ENCODE peak calls at places on chromosomes 7 and 10, in five cellular contexts. N, E, W, G and I are unnamed samples.

GRCh38 chr7:46603780-46604725 is 683.0 kb upstream of the IGFBP3 start:
- DNase-seq in E (no peak), G (no peak), N (peak), W (peak), I (no peak)

GRCh38 chr7:5695037-5695708 is 86.3 kb downstream of the RNF216 start:
- DNase-seq in E (no peak), W (peak), G (peak), N (peak), I (peak)

GRCh38 chr7:152073352-152073751 is 47.9 kb downstream of the GALNT11 start:
- DNase-seq in E (no peak), W (no peak), G (no peak), N (no peak), I (no peak)

GRCh38 chr7:48454750-48455192 is 283.5 kb downstream of the ABCA13 start:
- DNase-seq in W (no peak), N (no peak), G (no peak), E (no peak), I (no peak)

GRCh38 chr7:155762639-155763038 is 49.6 kb downstream of the SHH start:
- DNase-seq in E (no peak), W (no peak), N (no peak), G (no peak), I (no peak)

GRCh38 chr10:125094111-125094705 is 66.2 kb downstream of the CTBP2 start:
- DNase-seq in G (no peak), E (no peak), W (no peak), N (no peak), I (no peak)

GRCh38 chr10:124152139-124152780 is 58.9 kb upstream of the CHST15 start:
- DNase-seq in N (peak), W (peak), E (no peak), G (peak), I (no peak)

GRCh38 chr10:88851706-88852105 is at the start of gene ANKRD22:
- DNase-seq in W (peak), G (peak), E (no peak), N (peak), I (no peak)

GRCh38 chr7:116210345-116211005 is at the start of gene TES:
- DNase-seq in N (peak), G (peak), W (peak), E (peak), I (peak)

GRCh38 chr10:11866199-11866925 is 43.2 kb downstream of the PROSER2 start:
- DNase-seq in N (no peak), W (no peak), E (no peak), G (no peak), I (no peak)

GRCh38 chr7:121475806-121476205 is 79.7 kb upstream of the FAM3C start:
- DNase-seq in W (peak), N (peak), G (no peak), E (no peak), I (no peak)

GRCh38 chr7:150340024-150340749 is 1.2 kb downstream of the RARRES2 start:
- DNase-seq in G (no peak), W (peak), N (peak), E (no peak), I (no peak)

GRCh38 chr10:124935946-124936345 is 6.0 kb upstream of the ZRANB1 start:
- DNase-seq in G (peak), E (no peak), N (peak), W (no peak), I (no peak)

GRCh38 chr10:75430000-75430763 is 1.2 kb upstream of the LRMDA start:
- DNase-seq in G (peak), N (no peak), E (no peak), W (peak), I (no peak)

GRCh38 chr10:4127518-4128315 is 342.7 kb upstream of the KLF6 start:
- DNase-seq in N (no peak), G (no peak), W (peak), E (no peak), I (peak)

GRCh38 chr7:108368466-108368865 is 87.8 kb downstream of the NRCAM start:
- DNase-seq in E (no peak), G (no peak), W (no peak), N (no peak), I (no peak)

GRCh38 chr7:27248911-27249723 is 6.5 kb downstream of the EVX1 start:
- DNase-seq in G (peak), E (no peak), W (no peak), N (peak), I (no peak)

GRCh38 chr7:6656413-6656812 is 19.3 kb downstream of the ZNF316 start:
- DNase-seq in E (no peak), G (no peak), W (no peak), N (no peak), I (no peak)

GRCh38 chr10:59225211-59225610 is 48.8 kb downstream of the PHYHIPL start:
- DNase-seq in W (no peak), E (no peak), G (no peak), N (no peak), I (no peak)

GRCh38 chr7:140289804-140290203 is 108.5 kb downstream of the SLC37A3 start:
- DNase-seq in N (no peak), E (no peak), G (no peak), W (no peak), I (no peak)

GRCh38 chr10:85402541-85402940 is 964.1 kb downstream of the GRID1 start:
- DNase-seq in N (no peak), G (no peak), W (no peak), E (no peak), I (no peak)

GRCh38 chr10:85408388-85408787 is 958.2 kb downstream of the GRID1 start:
- DNase-seq in G (no peak), N (no peak), E (no peak), W (no peak), I (no peak)

GRCh38 chr10:85400981-85401695 is 965.5 kb downstream of the GRID1 start:
- DNase-seq in G (peak), N (no peak), W (no peak), E (no peak), I (no peak)

GRCh38 chr10:85407093-85407492 is 959.5 kb downstream of the GRID1 start:
- DNase-seq in N (no peak), W (no peak), G (no peak), E (no peak), I (no peak)
- H3K4me3 ChIP-seq in N (no peak), W (no peak), G (no peak), E (no peak), I (no peak)

GRCh38 chr7:128931186-128931798 is 6.4 kb upstream of the IRF5 start:
- DNase-seq in E (no peak), W (no peak), N (no peak), G (no peak), I (no peak)

GRCh38 chr7:128931965-128932861 is 5.5 kb upstream of the IRF5 start:
- DNase-seq in N (no peak), E (no peak), G (no peak), W (no peak), I (no peak)

GRCh38 chr7:128929201-128929808 is 8.4 kb upstream of the IRF5 start:
- DNase-seq in G (no peak), W (no peak), N (no peak), E (no peak), I (no peak)

GRCh38 chr7:128924706-128925588 is 12.8 kb upstream of the IRF5 start:
- DNase-seq in E (no peak), G (no peak), N (no peak), W (no peak), I (no peak)

GRCh38 chr7:128928159-128928558 is 9.6 kb upstream of the IRF5 start:
- DNase-seq in N (no peak), W (no peak), E (no peak), G (no peak), I (no peak)
- TF ChIP-seq CTCF in N (no peak), W (no peak), E (no peak), G (no peak), I (no peak)

DNA sequence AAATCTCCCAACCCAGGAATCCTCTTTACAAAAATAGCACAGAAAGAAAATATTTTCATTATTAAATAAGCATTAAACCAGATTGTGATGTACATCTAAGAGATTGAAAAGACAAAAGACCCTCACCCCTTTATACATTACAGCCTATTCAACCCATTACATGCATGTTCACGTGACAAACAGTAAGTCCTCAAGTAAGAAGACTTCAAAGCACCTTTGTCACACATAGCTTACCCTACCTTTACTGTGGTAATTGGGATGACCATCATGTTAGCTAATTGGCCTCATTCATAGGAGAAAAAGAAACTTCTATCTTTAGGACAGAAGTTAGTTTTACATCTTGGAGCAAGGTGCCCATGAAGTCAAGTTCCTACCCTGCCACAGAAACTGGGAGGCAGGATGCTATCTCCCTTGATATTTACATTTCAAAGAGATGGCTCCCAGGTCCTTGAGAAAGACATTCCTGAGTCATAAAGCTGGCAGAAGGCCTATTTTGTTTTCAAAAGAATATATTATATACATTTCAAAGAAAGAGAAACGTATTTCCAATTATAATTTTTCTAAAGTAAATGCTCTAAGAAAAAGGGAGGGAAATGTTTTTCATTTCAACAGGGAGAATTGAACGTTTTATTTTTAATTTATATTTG is 48.1 kb downstream of the GNAI1 start:
- DNase-seq in W (no peak), G (peak), E (no peak), N (no peak), I (no peak)
- H3K4me3 ChIP-seq in W (no peak), G (no peak), E (no peak), N (no peak), I (no peak)

GRCh38 chr7:2864999-2865670 is 21.0 kb upstream of the GNA12 start:
- DNase-seq in G (peak), W (peak), E (peak), N (peak), I (peak)
- TF ChIP-seq CTCF in G (peak), W (peak), E (peak), N (peak), I (peak)

GRCh38 chr10:76523215-76523614 is 1091.8 kb downstream of the LRMDA start:
- DNase-seq in E (no peak), W (no peak), N (peak), G (no peak), I (no peak)
- H3K4me3 ChIP-seq in E (no peak), W (no peak), N (no peak), G (no peak), I (no peak)

DNA sequence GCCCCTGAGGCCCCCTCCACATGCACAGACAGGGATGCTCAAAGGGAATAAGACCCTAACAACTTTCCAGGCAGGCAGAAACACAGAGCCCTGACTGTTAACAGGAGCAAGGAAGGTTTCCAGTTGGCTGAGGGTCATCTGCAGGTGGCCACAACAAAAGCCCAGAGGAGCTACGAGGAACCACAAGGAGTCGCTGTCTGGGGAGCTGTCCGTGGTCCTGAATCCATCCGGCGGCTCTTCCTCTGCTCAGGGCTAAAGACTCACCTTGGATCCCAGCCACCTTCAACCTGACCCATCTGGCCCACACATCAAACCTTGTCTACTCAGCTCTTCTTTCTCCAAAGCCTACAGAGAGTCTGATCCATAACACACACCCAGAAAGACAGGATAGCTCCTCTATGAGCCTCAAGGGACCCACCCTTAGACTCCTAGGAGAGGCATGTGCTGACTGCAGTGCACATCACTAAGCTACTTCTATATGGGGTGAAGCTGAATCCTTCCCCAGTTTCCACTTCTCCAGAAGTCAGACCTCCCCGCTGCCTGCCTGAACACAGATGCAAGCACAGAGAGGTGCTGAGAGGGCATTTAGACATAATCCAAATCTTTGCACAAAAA is 104.0 kb downstream of the SLIT1 start:
- DNase-seq in W (peak), N (peak), G (peak), E (peak), I (peak)
- TF ChIP-seq CTCF in W (peak), N (peak), G (peak), E (peak), I (peak)

GRCh38 chr10:100670828-100671479 is 74.4 kb upstream of the PAX2 start:
- DNase-seq in N (no peak), E (peak), G (no peak), W (peak), I (peak)
- H3K4me3 ChIP-seq in N (no peak), E (peak), G (no peak), W (no peak), I (no peak)

GRCh38 chr7:33108591-33108930 is 643 bp downstream of the RP9 start:
- DNase-seq in E (peak), G (peak), N (no peak), W (peak), I (no peak)
- TF ChIP-seq CTCF in E (peak), G (peak), N (no peak), W (no peak), I (peak)

DNA sequence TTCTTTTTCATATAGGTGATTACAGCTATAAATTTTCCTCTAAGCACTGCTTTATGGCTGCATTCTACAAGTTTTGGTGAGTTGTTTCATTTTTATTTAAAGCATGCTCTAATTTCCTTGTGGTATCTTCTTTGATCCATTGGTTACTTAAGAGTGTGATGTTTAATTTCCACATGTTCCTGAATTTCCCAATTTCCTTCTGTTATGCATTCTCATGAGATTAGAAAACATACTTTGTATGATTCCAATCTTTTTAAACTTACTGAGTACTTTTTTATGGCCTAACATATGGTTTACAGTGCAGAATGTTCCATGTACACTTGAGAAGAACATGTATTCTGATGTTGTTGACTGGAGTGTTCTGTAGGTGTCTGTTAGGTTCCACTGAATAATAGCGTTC is 53.4 kb downstream of the MYL10 start:
- DNase-seq in G (no peak), N (no peak), W (no peak), E (no peak), I (no peak)
- H3K4me3 ChIP-seq in G (no peak), N (no peak), W (no peak), E (no peak), I (no peak)

DNA sequence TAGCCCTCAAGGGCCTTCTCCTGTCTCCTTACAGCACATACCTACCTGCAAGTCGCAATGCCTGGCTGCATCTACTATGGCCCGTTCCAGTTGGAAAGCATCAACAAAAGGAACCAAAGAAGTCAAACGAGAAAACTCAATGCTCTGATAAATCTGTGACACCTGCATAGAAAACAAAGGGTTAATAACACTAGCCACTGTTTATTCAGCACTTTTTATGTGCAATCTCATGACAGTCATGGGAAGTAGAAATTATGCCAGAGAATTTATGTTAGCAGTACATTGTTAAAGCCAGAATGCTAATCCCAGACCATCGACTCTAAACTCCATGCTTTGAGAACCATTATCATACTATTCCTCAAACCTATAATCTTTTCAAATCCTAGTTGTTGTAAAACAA is 21.1 kb downstream of the EIF3A start:
- DNase-seq in E (no peak), W (no peak), G (no peak), N (no peak), I (no peak)
- TF ChIP-seq CTCF in E (no peak), W (no peak), G (no peak), N (no peak), I (no peak)